ENCODE peak calls at places on chromosomes 12 and 14, in nine cellular contexts. One of them, this sample, is unnamed.

GRCh38 chr14:74574706-74575105 is 37.3 kb downstream of the LTBP2 start:
- DNase-seq in neuronal stem cell: no peak
- DNase-seq in NCI-H1105: no peak
- DNase-seq in activated naive CD8-positive, alpha-beta T cell treated with anti-CD3 and anti-CD28 coated beads, Interleukin-2, amount 50 U/mL, for 24 hours: no peak
- DNase-seq in T-helper 22 cell: no peak
- DNase-seq in stimulated activated CD4-positive, alpha-beta T cell treated with anti-CD3 and anti-CD28 coated beads, Interleukin-4, amount 100 ng/mL, for 4 hours: no peak
- DNase-seq in dorsolateral prefrontal cortex: no peak
- DNase-seq in progenitor cell of endocrine pancreas: no peak
- DNase-seq in NCI-H2107: no peak
- DNase-seq in this sample: no peak

GRCh38 chr14:65184032-65184764 is 81.9 kb upstream of the MAX start:
- DNase-seq in neuronal stem cell: no peak
- DNase-seq in NCI-H1105: no peak
- DNase-seq in activated naive CD8-positive, alpha-beta T cell treated with anti-CD3 and anti-CD28 coated beads, Interleukin-2, amount 50 U/mL, for 24 hours: no peak
- DNase-seq in T-helper 22 cell: no peak
- DNase-seq in stimulated activated CD4-positive, alpha-beta T cell treated with anti-CD3 and anti-CD28 coated beads, Interleukin-4, amount 100 ng/mL, for 4 hours: no peak
- DNase-seq in dorsolateral prefrontal cortex: no peak
- DNase-seq in progenitor cell of endocrine pancreas: no peak
- DNase-seq in NCI-H2107: no peak
- DNase-seq in this sample: no peak

GRCh38 chr14:75553157-75553556 is 25.3 kb upstream of the FLVCR2 start:
- DNase-seq in neuronal stem cell: no peak
- DNase-seq in NCI-H1105: no peak
- DNase-seq in activated naive CD8-positive, alpha-beta T cell treated with anti-CD3 and anti-CD28 coated beads, Interleukin-2, amount 50 U/mL, for 24 hours: no peak
- DNase-seq in T-helper 22 cell: no peak
- DNase-seq in stimulated activated CD4-positive, alpha-beta T cell treated with anti-CD3 and anti-CD28 coated beads, Interleukin-4, amount 100 ng/mL, for 4 hours: no peak
- DNase-seq in dorsolateral prefrontal cortex: no peak
- DNase-seq in progenitor cell of endocrine pancreas: no peak
- DNase-seq in NCI-H2107: no peak
- DNase-seq in this sample: no peak

GRCh38 chr14:97873291-97873690 is 1076.1 kb downstream of the VRK1 start:
- DNase-seq in neuronal stem cell: no peak
- DNase-seq in NCI-H1105: no peak
- DNase-seq in activated naive CD8-positive, alpha-beta T cell treated with anti-CD3 and anti-CD28 coated beads, Interleukin-2, amount 50 U/mL, for 24 hours: no peak
- DNase-seq in T-helper 22 cell: no peak
- DNase-seq in stimulated activated CD4-positive, alpha-beta T cell treated with anti-CD3 and anti-CD28 coated beads, Interleukin-4, amount 100 ng/mL, for 4 hours: no peak
- DNase-seq in dorsolateral prefrontal cortex: no peak
- DNase-seq in progenitor cell of endocrine pancreas: no peak
- DNase-seq in NCI-H2107: no peak
- DNase-seq in this sample: no peak

GRCh38 chr14:101713641-101714349 is 47.7 kb upstream of the PPP2R5C start:
- DNase-seq in neuronal stem cell: no peak
- DNase-seq in NCI-H1105: no peak
- DNase-seq in activated naive CD8-positive, alpha-beta T cell treated with anti-CD3 and anti-CD28 coated beads, Interleukin-2, amount 50 U/mL, for 24 hours: no peak
- DNase-seq in T-helper 22 cell: no peak
- DNase-seq in stimulated activated CD4-positive, alpha-beta T cell treated with anti-CD3 and anti-CD28 coated beads, Interleukin-4, amount 100 ng/mL, for 4 hours: no peak
- DNase-seq in dorsolateral prefrontal cortex: no peak
- DNase-seq in progenitor cell of endocrine pancreas: no peak
- DNase-seq in NCI-H2107: no peak
- DNase-seq in this sample: no peak

GRCh38 chr14:59362533-59362932 is 102.6 kb downstream of the GPR135 start:
- DNase-seq in neuronal stem cell: no peak
- DNase-seq in NCI-H1105: no peak
- DNase-seq in activated naive CD8-positive, alpha-beta T cell treated with anti-CD3 and anti-CD28 coated beads, Interleukin-2, amount 50 U/mL, for 24 hours: no peak
- DNase-seq in T-helper 22 cell: no peak
- DNase-seq in stimulated activated CD4-positive, alpha-beta T cell treated with anti-CD3 and anti-CD28 coated beads, Interleukin-4, amount 100 ng/mL, for 4 hours: no peak
- DNase-seq in dorsolateral prefrontal cortex: no peak
- DNase-seq in progenitor cell of endocrine pancreas: no peak
- DNase-seq in NCI-H2107: no peak
- DNase-seq in this sample: no peak

GRCh38 chr14:101233861-101234587 is 327.3 kb upstream of the DIO3 start:
- DNase-seq in neuronal stem cell: no peak
- DNase-seq in NCI-H1105: no peak
- DNase-seq in activated naive CD8-positive, alpha-beta T cell treated with anti-CD3 and anti-CD28 coated beads, Interleukin-2, amount 50 U/mL, for 24 hours: no peak
- DNase-seq in T-helper 22 cell: no peak
- DNase-seq in stimulated activated CD4-positive, alpha-beta T cell treated with anti-CD3 and anti-CD28 coated beads, Interleukin-4, amount 100 ng/mL, for 4 hours: no peak
- DNase-seq in dorsolateral prefrontal cortex: no peak
- DNase-seq in progenitor cell of endocrine pancreas: no peak
- DNase-seq in NCI-H2107: no peak
- DNase-seq in this sample: no peak

GRCh38 chr12:3658327-3659163 is 94.4 kb downstream of the CRACR2A start:
- DNase-seq in neuronal stem cell: peak; percentile 18
- DNase-seq in NCI-H1105: peak; percentile 2
- DNase-seq in activated naive CD8-positive, alpha-beta T cell treated with anti-CD3 and anti-CD28 coated beads, Interleukin-2, amount 50 U/mL, for 24 hours: peak; percentile 14
- DNase-seq in T-helper 22 cell: no peak
- DNase-seq in stimulated activated CD4-positive, alpha-beta T cell treated with anti-CD3 and anti-CD28 coated beads, Interleukin-4, amount 100 ng/mL, for 4 hours: no peak
- DNase-seq in dorsolateral prefrontal cortex: no peak
- DNase-seq in progenitor cell of endocrine pancreas: peak; percentile 34
- DNase-seq in NCI-H2107: no peak
- DNase-seq in this sample: no peak

GRCh38 chr14:56555921-56556570 is 23.6 kb upstream of the TMEM260 start:
- DNase-seq in neuronal stem cell: peak; percentile 29
- DNase-seq in NCI-H1105: peak; percentile 42
- DNase-seq in activated naive CD8-positive, alpha-beta T cell treated with anti-CD3 and anti-CD28 coated beads, Interleukin-2, amount 50 U/mL, for 24 hours: no peak
- DNase-seq in T-helper 22 cell: no peak
- DNase-seq in stimulated activated CD4-positive, alpha-beta T cell treated with anti-CD3 and anti-CD28 coated beads, Interleukin-4, amount 100 ng/mL, for 4 hours: no peak
- DNase-seq in dorsolateral prefrontal cortex: no peak
- DNase-seq in progenitor cell of endocrine pancreas: no peak
- DNase-seq in NCI-H2107: peak; percentile 74
- DNase-seq in this sample: no peak

GRCh38 chr12:120856980-120857379 is 47.2 kb downstream of the SPPL3 start:
- DNase-seq in neuronal stem cell: no peak
- DNase-seq in NCI-H1105: no peak
- DNase-seq in activated naive CD8-positive, alpha-beta T cell treated with anti-CD3 and anti-CD28 coated beads, Interleukin-2, amount 50 U/mL, for 24 hours: no peak
- DNase-seq in T-helper 22 cell: no peak
- DNase-seq in stimulated activated CD4-positive, alpha-beta T cell treated with anti-CD3 and anti-CD28 coated beads, Interleukin-4, amount 100 ng/mL, for 4 hours: no peak
- DNase-seq in dorsolateral prefrontal cortex: no peak
- DNase-seq in progenitor cell of endocrine pancreas: no peak
- DNase-seq in NCI-H2107: no peak
- DNase-seq in this sample: no peak